ENCODE peak calls at places on chromosomes 7 and 10, in nine cellular contexts. S is neural progenitor cell, Q is sigmoid colon, E is heart right ventricle, Z is uterus, D is HAP-1, I is thyroid gland, U is lower lobe of right lung, J is heart left ventricle. L is an unnamed sample.

GRCh38 chr10:31146496-31147219 is 115.0 kb upstream of the ZNF438 start:
- DNase-seq in S (no peak), Q (peak; percentile 78), E (peak; percentile 84), Z (peak; percentile 62), D (no peak), I (no peak), U (no peak), J (peak; percentile 74), L (peak; percentile 55)

GRCh38 chr10:4407783-4408182 is 418.2 kb upstream of the AKR1E2 start:
- DNase-seq in S (no peak), Q (no peak), E (no peak), Z (no peak), D (no peak), I (no peak), U (no peak), J (no peak), L (no peak)

GRCh38 chr7:106572394-106573124 is 88.4 kb downstream of the CCDC71L start:
- DNase-seq in S (no peak), Q (no peak), E (no peak), Z (no peak), D (no peak), I (no peak), U (no peak), J (no peak), L (no peak)

GRCh38 chr7:31758770-31759169 is 71.8 kb downstream of the PPP1R17 start:
- DNase-seq in S (no peak), Q (no peak), E (no peak), Z (no peak), D (no peak), I (no peak), U (no peak), J (no peak), L (no peak)

GRCh38 chr7:50782376-50783208 is at the start of gene GRB10:
- DNase-seq in S (peak; percentile 84), Q (peak; percentile 75), E (peak; percentile 37), Z (peak; percentile 43), D (peak; percentile 62), I (peak; percentile 68), U (peak; percentile 51), J (peak; percentile 50), L (peak; percentile 56)

GRCh38 chr7:25854608-25855497 is 297.1 kb upstream of the NFE2L3 start:
- DNase-seq in S (peak; percentile 97), Q (peak; percentile 86), E (peak; percentile 48), Z (peak; percentile 74), D (peak; percentile 100), I (no peak), U (no peak), J (no peak), L (no peak)

GRCh38 chr10:75477681-75478080 is 46.3 kb downstream of the LRMDA start:
- DNase-seq in S (no peak), Q (no peak), E (no peak), Z (no peak), D (no peak), I (no peak), U (no peak), J (no peak), L (no peak)

GRCh38 chr10:93703066-93703465 is 674 bp upstream of the FRA10AC1 start:
- DNase-seq in S (no peak), Q (no peak), E (peak; percentile 4), Z (no peak), D (no peak), I (no peak), U (no peak), J (no peak), L (no peak)

GRCh38 chr7:44220732-44221131 is 20.0 kb downstream of the YKT6 start:
- DNase-seq in S (no peak), Q (peak; percentile 40), E (no peak), Z (no peak), D (no peak), I (no peak), U (peak; percentile 36), J (peak; percentile 14), L (no peak)

GRCh38 chr10:649798-650690 is 39.4 kb downstream of the DIP2C start:
- DNase-seq in S (no peak), Q (peak; percentile 92), E (no peak), Z (peak; percentile 52), D (no peak), I (no peak), U (no peak), J (no peak), L (peak; percentile 77)

GRCh38 chr10:112562803-112563663 is 116.0 kb downstream of the VTI1A start:
- DNase-seq in S (peak; percentile 31), Q (no peak), E (no peak), Z (no peak), D (no peak), I (no peak), U (no peak), J (no peak), L (no peak)

GRCh38 chr7:116271980-116272886 is 61.9 kb downstream of the TES start:
- DNase-seq in S (no peak), Q (peak; percentile 90), E (peak; percentile 59), Z (peak; percentile 55), D (no peak), I (peak; percentile 81), U (no peak), J (peak; percentile 66), L (peak; percentile 26)

GRCh38 chr7:155529346-155529745 is 17.0 kb downstream of the CNPY1 start:
- DNase-seq in S (no peak), Q (peak; percentile 29), E (no peak), Z (no peak), D (no peak), I (no peak), U (no peak), J (no peak), L (no peak)

GRCh38 chr10:95478185-95478584 is 83.0 kb downstream of the SORBS1 start:
- DNase-seq in S (no peak), Q (no peak), E (no peak), Z (no peak), D (no peak), I (no peak), U (no peak), J (no peak), L (no peak)

GRCh38 chr10:9274206-9274755 is 1219.8 kb downstream of the GATA3 start:
- DNase-seq in S (no peak), Q (no peak), E (no peak), Z (no peak), D (no peak), I (no peak), U (no peak), J (no peak), L (no peak)

GRCh38 chr10:3976718-3977117 is 191.7 kb upstream of the KLF6 start:
- DNase-seq in S (no peak), Q (no peak), E (no peak), Z (no peak), D (no peak), I (no peak), U (no peak), J (no peak), L (no peak)

GRCh38 chr10:102004376-102004775 is 51.6 kb downstream of the ARMH3 start:
- DNase-seq in S (no peak), Q (no peak), E (no peak), Z (no peak), D (no peak), I (no peak), U (no peak), J (no peak), L (no peak)

GRCh38 chr10:33790506-33791283 is 456.2 kb upstream of the NRP1 start:
- DNase-seq in S (no peak), Q (no peak), E (peak; percentile 13), Z (no peak), D (no peak), I (no peak), U (no peak), J (no peak), L (no peak)

GRCh38 chr7:120725376-120726039 is 132.4 kb downstream of the TSPAN12 start:
- DNase-seq in S (peak; percentile 72), Q (no peak), E (no peak), Z (no peak), D (peak; percentile 77), I (no peak), U (no peak), J (no peak), L (no peak)

GRCh38 chr10:32279795-32280194 is 67.2 kb downstream of the EPC1 start:
- DNase-seq in S (no peak), Q (no peak), E (no peak), Z (no peak), D (no peak), I (no peak), U (no peak), J (no peak), L (no peak)
- H3K36me3 ChIP-seq in S (peaks cover 12% of the 10 kb centered on the region), Q (peaks cover 5% of the 10 kb centered on the region), E (peaks cover 96% of the 10 kb centered on the region), Z (no peaks in the 10 kb centered on the region), D (peaks cover 13% of the 10 kb centered on the region), I (peaks cover 12% of the 10 kb centered on the region), U (peaks cover 78% of the 10 kb centered on the region), J (no peaks in the 10 kb centered on the region), L (no peaks in the 10 kb centered on the region)

DNA sequence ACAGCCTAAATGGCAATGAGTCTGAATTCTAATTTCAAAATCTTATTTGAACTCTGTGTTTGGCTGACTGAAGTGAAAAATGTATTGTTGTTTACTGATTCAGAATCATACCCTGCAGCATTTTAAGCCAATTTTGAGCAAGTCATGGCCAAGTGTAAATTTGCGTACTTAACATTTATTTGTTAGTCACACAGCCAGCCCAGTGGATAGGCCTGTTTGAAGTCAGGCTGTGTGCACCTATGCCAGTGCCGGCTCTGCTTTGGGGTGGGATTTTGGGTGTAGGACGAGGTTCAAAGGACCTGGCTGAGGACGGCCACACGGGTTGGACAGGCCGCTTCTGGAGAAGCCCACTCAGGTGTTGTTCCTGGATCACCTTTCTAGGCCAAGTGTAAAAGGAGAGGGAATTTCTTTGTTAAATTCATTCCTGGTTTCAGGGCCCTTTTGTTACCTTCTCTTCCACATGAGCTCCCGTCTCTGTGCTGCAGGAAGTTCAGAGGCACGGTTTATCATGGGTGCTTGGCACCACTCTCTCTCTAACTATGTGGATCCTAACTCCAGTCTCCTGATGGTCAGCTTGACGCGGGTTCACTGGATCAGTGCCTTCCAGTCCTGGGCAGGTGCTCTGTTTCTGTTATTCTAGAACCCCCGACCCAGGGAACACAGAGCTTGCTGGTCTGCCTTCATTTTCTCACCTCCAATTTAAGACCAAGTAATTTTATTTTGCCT is 84.7 kb downstream of the CCNY start:
- DNase-seq in S (no peak), Q (peak; percentile 63), E (no peak), Z (no peak), D (no peak), I (no peak), U (no peak), J (no peak), L (no peak)
- H3K4me3 ChIP-seq in S (no peak overlapping the region), Q (no peak overlapping the region), E (no peak overlapping the region), Z (no peak overlapping the region), D (no peak overlapping the region), I (no peak overlapping the region), U (no peak overlapping the region), J (no peak overlapping the region), L (no peak overlapping the region)

DNA sequence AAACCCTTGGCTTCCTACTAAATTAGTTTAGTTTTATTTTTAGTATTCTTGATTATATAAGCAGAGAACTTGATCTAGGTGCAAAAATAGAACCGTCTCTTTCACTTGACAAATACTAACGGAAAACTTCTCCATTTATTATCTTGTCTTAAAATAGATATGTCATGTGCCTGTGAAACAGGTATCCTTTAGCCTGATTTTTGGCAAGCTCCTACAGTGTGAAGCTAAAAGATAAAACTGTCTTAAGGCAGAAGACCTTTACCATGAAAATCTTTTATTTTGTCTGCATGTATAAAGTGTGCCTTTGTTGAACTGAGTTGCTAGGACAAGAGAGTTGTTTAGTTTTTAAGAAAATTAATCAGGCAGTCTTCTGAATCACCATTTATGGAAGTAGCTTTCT is 90.6 kb downstream of the CYP51A1 start:
- DNase-seq in S (no peak), Q (no peak), E (no peak), Z (no peak), D (no peak), I (no peak), U (no peak), J (no peak), L (no peak)
- H3K36me3 ChIP-seq in S (peaks cover 29% of the 10 kb centered on the region), Q (peaks cover 9% of the 10 kb centered on the region), E (peaks cover 100% of the 10 kb centered on the region), Z (no peaks in the 10 kb centered on the region), D (peaks cover 19% of the 10 kb centered on the region), I (peaks cover 23% of the 10 kb centered on the region), U (peaks cover 79% of the 10 kb centered on the region), J (no peaks in the 10 kb centered on the region), L (no peaks in the 10 kb centered on the region)

GRCh38 chr10:44979281-44980181 is 922 bp upstream of the DEPP1 start:
- DNase-seq in S (no peak), Q (peak; percentile 66), E (no peak), Z (peak; percentile 24), D (no peak), I (peak; percentile 8), U (no peak), J (no peak), L (peak; percentile 54)
- H3K4me3 ChIP-seq in S (no peak overlapping the region), Q (no peak overlapping the region), E (no peak overlapping the region), Z (no peak overlapping the region), D (no peak overlapping the region), I (no peak overlapping the region), U (peak overlapping the region; percentile 72), J (peak overlapping the region; percentile 74), L (no peak overlapping the region)